ENCODE peak calls at places on chromosome 1, in six cellular contexts. Y is nephron progenitor cell, X is heart left ventricle, S is choroid plexus epithelial cell, D is PC-9, G is bronchial epithelial cell. T is an unnamed sample.

GRCh38 chr1:79090985-79091384 is 84.5 kb upstream of the ADGRL4 start:
- DNase-seq in D (no peak), S (no peak), G (peak), X (no peak), Y (no peak), T (no peak)

GRCh38 chr1:21673277-21673780 is 4.2 kb upstream of the RAP1GAP start:
- DNase-seq in S (peak), Y (no peak), D (no peak), X (peak), G (no peak), T (no peak)

GRCh38 chr1:9689971-9690381 is 38.4 kb downstream of the PIK3CD start:
- DNase-seq in G (no peak), X (peak), D (peak), S (no peak), Y (peak), T (no peak)

GRCh38 chr1:44590475-44590874 is 83.8 kb downstream of the TMEM53 start:
- DNase-seq in Y (no peak), G (no peak), S (no peak), D (no peak), X (no peak), T (no peak)

GRCh38 chr1:244303610-244303969 is 148.1 kb downstream of the ADSS2 start:
- DNase-seq in G (no peak), Y (no peak), D (peak), S (no peak), X (no peak), T (no peak)

GRCh38 chr1:230230273-230230672 is 163.2 kb downstream of the GALNT2 start:
- DNase-seq in G (no peak), D (no peak), X (no peak), Y (no peak), S (no peak), T (no peak)

GRCh38 chr1:7517611-7518330 is 253.3 kb upstream of the VAMP3 start:
- DNase-seq in D (no peak), Y (no peak), S (no peak), X (peak), G (no peak), T (no peak)

GRCh38 chr1:147600119-147601111 is 59.1 kb downstream of the BCL9 start:
- DNase-seq in S (peak), X (no peak), G (peak), D (no peak), Y (no peak), T (no peak)

GRCh38 chr1:61055110-61055614 is 27.2 kb upstream of the NFIA start:
- DNase-seq in Y (no peak), G (peak), D (no peak), X (no peak), S (no peak), T (no peak)

GRCh38 chr1:215640429-215641148 is 73.5 kb downstream of the KCTD3 start:
- DNase-seq in X (no peak), G (no peak), D (no peak), S (no peak), Y (no peak), T (no peak)

GRCh38 chr1:67879485-67879884 is 46.2 kb upstream of the GNG12 start:
- DNase-seq in S (no peak), D (no peak), G (no peak), Y (no peak), X (no peak), T (no peak)

GRCh38 chr1:40627987-40628902 is 37.2 kb downstream of the RIMS3 start:
- DNase-seq in Y (no peak), S (no peak), X (no peak), G (peak), D (no peak), T (no peak)

GRCh38 chr1:244065960-244066388 is 14.9 kb downstream of the ZBTB18 start:
- DNase-seq in Y (no peak), X (no peak), S (peak), G (peak), D (no peak), T (no peak)

GRCh38 chr1:34918609-34919561 is 10.6 kb downstream of the DLGAP3 start:
- DNase-seq in G (no peak), D (no peak), Y (no peak), X (no peak), S (no peak), T (peak)

DNA sequence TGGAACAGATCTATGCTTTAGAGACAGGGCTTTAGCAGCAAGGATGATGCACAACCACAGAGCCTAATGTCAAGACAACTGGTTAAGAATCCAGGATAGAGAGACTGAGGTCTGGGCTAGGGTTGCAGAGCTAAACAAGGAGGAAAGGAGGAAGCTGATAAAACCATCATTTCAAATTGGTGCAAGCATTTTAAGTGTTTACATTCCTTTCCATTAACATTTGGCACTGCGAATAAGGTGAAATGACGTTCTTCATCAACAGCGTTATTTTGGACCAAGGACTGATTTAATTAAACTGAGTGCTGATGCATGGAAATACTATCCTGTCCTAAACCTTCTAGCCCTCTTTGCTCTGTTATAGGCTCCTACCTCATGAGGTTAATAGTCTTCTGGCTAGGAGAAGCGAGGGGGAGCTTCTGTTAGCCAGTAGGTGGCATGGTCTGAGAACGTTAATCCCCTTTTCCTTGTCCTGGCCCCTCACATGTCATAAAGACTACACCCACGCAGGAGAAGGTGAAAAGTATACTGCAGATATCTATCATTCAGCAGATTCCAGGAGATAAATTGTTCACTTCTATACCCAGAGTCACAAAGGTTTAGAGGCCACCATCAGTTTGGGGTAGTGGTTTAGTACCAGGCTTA is 7.6 kb upstream of the C1orf21 start:
- DNase-seq in D (no peak), X (no peak), S (no peak), Y (no peak), G (peak), T (peak)
- TF ChIP-seq CTCF in D (no peak), X (peak), S (peak), Y (no peak), G (peak), T (peak)

DNA sequence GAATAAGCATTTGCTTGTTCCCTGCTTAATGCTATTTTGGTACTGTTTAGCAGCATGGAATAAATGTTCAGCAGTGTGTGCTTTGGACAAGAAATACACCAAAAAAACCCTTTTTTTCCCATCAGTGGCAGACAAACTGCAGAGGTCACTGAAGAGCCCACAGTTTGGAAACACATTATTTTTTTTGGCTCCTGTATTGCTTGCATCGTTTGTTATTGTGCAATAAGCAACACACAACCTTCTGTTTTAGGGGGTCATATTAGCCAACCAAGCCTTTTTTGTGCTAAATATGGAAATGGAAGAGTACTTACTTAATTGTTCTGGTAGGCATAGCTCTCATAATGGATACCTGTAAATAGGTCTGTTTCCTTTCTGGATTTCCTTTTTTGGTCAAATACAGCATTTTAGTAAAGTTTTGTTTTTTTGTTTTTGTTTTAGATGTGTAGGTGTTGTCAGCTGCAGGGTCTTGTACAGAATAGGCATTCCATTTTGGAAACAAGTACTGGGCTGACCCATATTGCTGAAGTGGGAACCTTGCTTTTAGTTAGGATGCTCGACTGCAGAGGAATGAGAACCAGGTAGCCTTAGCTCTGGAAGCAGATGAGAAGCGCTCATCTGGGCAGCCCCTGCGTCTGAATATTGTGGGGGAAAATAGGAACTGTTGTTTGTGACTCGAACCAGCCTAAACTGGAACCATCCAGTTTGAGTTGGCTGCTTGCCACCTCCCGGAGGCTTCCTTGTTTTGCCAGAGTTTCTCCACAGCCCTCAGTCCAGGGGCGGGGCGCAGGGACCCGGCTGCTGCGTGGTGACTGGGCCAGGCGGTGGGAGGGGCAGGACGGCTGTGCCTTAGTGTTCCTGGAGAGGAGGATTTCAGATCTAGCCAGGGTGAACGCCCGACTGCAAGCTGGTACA is 38.5 kb downstream of the SPEN start:
- DNase-seq in D (peak), G (peak), X (peak), S (peak), Y (peak), T (peak)
- TF ChIP-seq CTCF in D (no peak), G (no peak), X (no peak), S (peak), Y (no peak), T (no peak)

GRCh38 chr1:117631761-117632160 is 25.9 kb downstream of the TENT5C start:
- DNase-seq in Y (no peak), D (no peak), G (no peak), X (no peak), S (no peak), T (no peak)

GRCh38 chr1:117629625-117630422 is 24.0 kb downstream of the TENT5C start:
- DNase-seq in D (no peak), Y (no peak), G (no peak), S (no peak), X (no peak), T (no peak)

GRCh38 chr1:117630423-117630998 is 24.7 kb downstream of the TENT5C start:
- DNase-seq in X (peak), D (no peak), G (peak), S (no peak), Y (no peak), T (no peak)

GRCh38 chr1:117632269-117633067 is 26.6 kb downstream of the TENT5C start:
- DNase-seq in X (no peak), G (peak), Y (no peak), D (peak), S (no peak), T (no peak)

GRCh38 chr1:117631361-117631760 is 25.5 kb downstream of the TENT5C start:
- DNase-seq in D (no peak), S (no peak), G (peak), X (no peak), Y (no peak), T (no peak)
- TF ChIP-seq CTCF in D (no peak), S (no peak), G (no peak), X (no peak), Y (no peak), T (no peak)

DNA sequence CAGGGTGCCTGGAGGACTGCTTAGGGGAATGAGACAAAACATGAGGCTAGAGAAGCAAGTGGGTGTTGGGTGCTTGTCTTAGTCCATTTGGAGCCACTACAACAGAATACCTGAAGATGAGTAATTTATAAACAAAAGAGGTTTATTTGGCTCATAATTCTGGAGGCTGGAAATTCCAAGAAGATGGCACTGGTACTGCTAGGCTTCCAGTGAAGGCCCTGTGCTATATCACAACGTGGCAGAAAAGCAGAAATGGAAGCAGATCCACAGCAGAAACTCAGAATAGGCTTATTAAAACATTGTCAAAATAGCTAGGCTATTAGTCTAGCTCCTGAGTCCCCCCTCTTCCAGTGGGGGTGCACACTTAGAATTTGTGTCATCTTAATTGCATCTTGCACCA is 701.7 kb downstream of the RWDD3 start:
- DNase-seq in Y (no peak), D (no peak), S (no peak), X (no peak), G (no peak), T (no peak)
- TF ChIP-seq CTCF in Y (no peak), D (no peak), S (no peak), X (no peak), G (no peak), T (no peak)

GRCh38 chr1:24390924-24391782 is 22.4 kb downstream of the STPG1 start:
- DNase-seq in G (peak), S (peak), Y (peak), X (peak), D (peak), T (peak)
- TF ChIP-seq CTCF in G (peak), S (peak), Y (peak), X (peak), D (peak), T (peak)

DNA sequence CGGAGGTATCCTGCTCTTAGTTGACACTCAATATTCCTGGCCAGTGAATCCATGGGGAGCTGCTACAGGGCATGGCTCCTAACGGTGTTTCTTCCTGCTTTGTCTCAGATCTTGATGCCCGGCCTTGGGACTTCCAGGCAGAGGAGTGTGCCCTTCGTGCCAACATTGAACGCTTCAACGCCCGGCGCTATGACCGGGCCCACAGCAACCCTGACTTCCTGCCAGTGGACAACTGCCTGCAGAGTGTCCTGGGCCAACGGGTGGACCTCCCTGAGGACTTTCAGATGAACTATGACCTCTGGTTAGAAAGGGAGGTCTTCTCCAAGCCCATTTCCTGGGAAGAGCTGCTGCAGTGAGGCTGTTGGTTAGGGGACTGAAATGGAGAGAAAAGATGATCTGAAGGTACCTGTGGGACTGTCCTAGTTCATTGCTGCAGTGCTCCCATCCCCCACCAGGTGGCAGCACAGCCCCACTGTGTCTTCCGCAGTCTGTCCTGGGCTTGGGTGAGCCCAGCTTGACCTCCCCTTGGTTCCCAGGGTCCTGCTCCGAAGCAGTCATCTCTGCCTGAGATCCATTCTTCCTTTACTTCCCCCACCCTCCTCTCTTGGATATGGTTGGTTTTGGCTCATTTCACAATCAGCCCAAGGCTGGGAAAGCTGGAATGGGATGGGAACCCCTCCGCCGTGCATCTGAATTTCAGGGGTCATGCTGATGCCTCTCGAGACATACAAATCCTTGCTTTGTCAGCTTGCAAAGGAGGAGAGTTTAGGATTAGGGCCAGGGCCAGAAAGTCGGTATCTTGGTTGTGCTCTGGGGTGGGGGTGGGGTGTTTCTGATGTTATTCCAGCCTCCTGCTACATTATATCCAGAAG is 16.7 kb downstream of the ALX3 start:
- DNase-seq in X (peak), S (peak), D (peak), Y (peak), G (peak), T (peak)
- TF ChIP-seq CTCF in X (peak), S (peak), D (peak), Y (peak), G (peak), T (peak)

GRCh38 chr1:212968385-212968863 is 18.1 kb downstream of the VASH2 start:
- DNase-seq in S (no peak), Y (no peak), G (no peak), X (no peak), D (no peak), T (no peak)

GRCh38 chr1:212970085-212970484 is 19.7 kb downstream of the VASH2 start:
- DNase-seq in X (no peak), D (no peak), Y (peak), S (no peak), G (no peak), T (no peak)

GRCh38 chr1:212966619-212967018 is 16.3 kb downstream of the VASH2 start:
- DNase-seq in D (no peak), X (no peak), Y (no peak), G (no peak), S (no peak), T (no peak)

GRCh38 chr1:212971312-212971711 is 21.0 kb downstream of the VASH2 start:
- DNase-seq in S (no peak), X (no peak), Y (no peak), G (no peak), D (no peak), T (no peak)

GRCh38 chr1:212967767-212968166 is 17.4 kb downstream of the VASH2 start:
- DNase-seq in X (no peak), S (peak), Y (no peak), G (peak), D (peak), T (peak)
- TF ChIP-seq CTCF in X (no peak), S (peak), Y (peak), G (peak), D (peak), T (peak)

GRCh38 chr1:38865112-38865715 is 5.6 kb upstream of the RRAGC start:
- DNase-seq in D (no peak), X (no peak), Y (no peak), S (peak), G (peak), T (no peak)
- TF ChIP-seq CTCF in D (no peak), X (no peak), Y (no peak), S (no peak), G (no peak), T (no peak)

GRCh38 chr1:157139125-157139524 is 930 bp upstream of the ETV3 start:
- DNase-seq in Y (no peak), S (no peak), D (no peak), G (no peak), X (no peak), T (no peak)
- TF ChIP-seq CTCF in Y (no peak), S (no peak), D (no peak), G (no peak), X (no peak), T (no peak)

DNA sequence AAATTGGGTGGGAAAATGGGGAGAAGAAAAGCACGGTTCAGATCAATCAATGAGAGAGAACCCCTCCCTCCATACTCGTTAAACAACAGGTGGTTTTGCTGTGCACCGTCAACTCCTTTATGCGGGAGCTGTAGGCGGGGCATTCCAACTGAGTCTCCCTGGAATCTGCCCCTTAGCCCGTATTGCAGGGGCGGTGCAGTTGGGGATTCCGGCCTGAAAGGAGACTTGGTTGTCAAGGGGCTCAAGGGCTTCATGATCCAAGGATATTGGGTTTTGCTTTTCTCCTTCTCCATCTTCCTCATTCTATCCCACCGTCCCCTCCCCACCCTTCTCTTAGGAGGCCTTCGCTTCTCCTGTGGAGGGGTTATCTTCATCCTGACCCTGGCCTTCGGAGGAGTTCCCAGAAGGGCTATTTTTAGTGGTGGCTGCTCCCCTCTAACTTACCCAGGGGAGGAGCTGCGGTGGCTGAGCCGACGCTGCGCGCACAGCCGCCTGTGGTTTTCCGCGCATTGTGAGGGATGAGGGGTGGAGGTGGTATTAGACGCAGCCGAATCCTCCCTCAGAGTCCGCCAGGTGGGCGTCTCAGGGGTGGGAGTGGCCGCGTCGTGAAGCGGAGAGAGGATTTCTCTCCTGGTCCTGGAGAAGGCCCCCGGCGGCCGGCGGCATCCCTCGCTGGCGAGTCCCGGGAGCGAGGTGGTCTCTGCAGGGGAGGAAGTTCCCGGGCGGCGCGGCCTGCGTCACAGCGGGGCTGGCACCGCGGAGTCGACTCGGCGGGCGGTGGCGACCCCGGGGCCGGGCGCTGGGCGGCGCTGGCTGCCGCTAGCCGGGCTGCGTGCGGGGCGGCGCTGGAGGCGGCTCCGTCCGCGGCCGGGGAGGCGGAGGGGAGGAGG is 462 bp upstream of the LRRC8C start:
- DNase-seq in D (peak), Y (peak), X (peak), S (peak), G (peak), T (peak)
- TF ChIP-seq CTCF in D (no peak), Y (no peak), X (no peak), S (peak), G (peak), T (no peak)